ENCODE peak calls at places on chromosomes 3 and 15, in four cellular contexts. I is Right ventricle myocardium superior, C is GM19239, O is kidney tubule cell. G is an unnamed sample.

GRCh38 chr15:38705421-38706219 is 141.0 kb upstream of the RASGRP1 start:
- DNase-seq in I (no peak), C (no peak), O (peak), G (no peak)

GRCh38 chr15:100536733-100537132 is 8.0 kb upstream of the CERS3 start:
- DNase-seq in I (no peak), C (no peak), O (no peak), G (no peak)

GRCh38 chr15:101068961-101069734 is 150.0 kb downstream of the LRRK1 start:
- DNase-seq in I (no peak), C (no peak), O (no peak), G (peak)

GRCh38 chr3:24541935-24542334 is 47.3 kb upstream of the THRB start:
- DNase-seq in I (no peak), C (no peak), O (no peak), G (no peak)

GRCh38 chr15:83999396-84000120 is 236.0 kb upstream of the GOLGA6L4 start:
- DNase-seq in I (no peak), C (no peak), O (peak), G (no peak)

GRCh38 chr3:159824341-159824740 is 164.3 kb upstream of the IL12A start:
- DNase-seq in I (no peak), C (no peak), O (peak), G (no peak)

GRCh38 chr15:82855286-82856092 is 46.1 kb downstream of the WHAMM start:
- DNase-seq in I (no peak), C (no peak), O (no peak), G (no peak)

GRCh38 chr3:173706630-173707029 is 309.1 kb downstream of the NLGN1 start:
- DNase-seq in I (no peak), C (no peak), O (no peak), G (no peak)

GRCh38 chr3:78721771-78722543 is 1045.8 kb downstream of the ROBO1 start:
- DNase-seq in I (no peak), C (no peak), O (no peak), G (no peak)

GRCh38 chr3:53858096-53858741 is 11.9 kb downstream of the IL17RB start:
- DNase-seq in I (no peak), C (no peak), O (peak), G (no peak)

GRCh38 chr15:38414351-38414750 is 39.6 kb upstream of the FAM98B start:
- DNase-seq in I (peak), C (no peak), O (peak), G (no peak)

GRCh38 chr3:39101022-39101689 is 6.3 kb downstream of the GORASP1 start:
- DNase-seq in I (no peak), C (peak), O (peak), G (peak)

GRCh38 chr3:195221876-195222617 is 48.9 kb downstream of the XXYLT1 start:
- DNase-seq in I (no peak), C (no peak), O (no peak), G (no peak)

GRCh38 chr15:48205981-48206380 is at the start of gene SLC12A1:
- DNase-seq in I (no peak), C (no peak), O (peak), G (no peak)

G was measured in spleen.